ENCODE peak calls at places on chromosomes 3 and 15, in seven cellular contexts. N is fibroblast of lung, L is lower lobe of right lung, E is sigmoid colon, X is uterus, A is cardiac muscle cell, Q is AG04450. C is an unnamed sample. For H3K27me3, the result is how much of the 10 kb centered on the place peaks cover.

GRCh38 chr3:171065732-171066131 is 39.2 kb upstream of the SLC2A2 start:
- DNase-seq in A (no peak), Q (no peak), E (no peak), L (no peak), N (peak), X (no peak), C (no peak)

GRCh38 chr3:114327665-114328064 is 33.8 kb downstream of the TIGIT start:
- DNase-seq in E (no peak), N (no peak), X (no peak), L (no peak), Q (no peak), A (no peak), C (no peak)

GRCh38 chr15:60538129-60538528 is 59.2 kb upstream of the ICE2 start:
- DNase-seq in N (no peak), Q (no peak), L (no peak), X (no peak), A (no peak), E (no peak), C (no peak)

GRCh38 chr3:124557433-124558232 is 172.6 kb upstream of the UMPS start:
- DNase-seq in E (no peak), N (peak), X (peak), Q (peak), A (no peak), L (no peak), C (no peak)

GRCh38 chr3:117892431-117892841 is 1142.2 kb downstream of the IGSF11 start:
- DNase-seq in L (no peak), X (no peak), A (no peak), Q (no peak), E (no peak), N (peak), C (no peak)

GRCh38 chr3:128745742-128746141 is 19.8 kb downstream of the RAB7A start:
- DNase-seq in E (no peak), L (no peak), N (no peak), X (no peak), A (no peak), Q (no peak), C (no peak)

GRCh38 chr3:86990734-86991481 is at the start of gene VGLL3:
- DNase-seq in E (peak), Q (peak), L (peak), X (peak), A (peak), N (peak), C (peak)

GRCh38 chr15:65371976-65372786 is 5.6 kb downstream of the IGDCC3 start:
- DNase-seq in Q (no peak), N (no peak), X (no peak), A (no peak), L (no peak), E (no peak), C (no peak)

GRCh38 chr15:96565266-96565665 is 234.8 kb downstream of the NR2F2 start:
- DNase-seq in N (no peak), E (no peak), X (no peak), Q (no peak), A (no peak), L (no peak), C (no peak)

GRCh38 chr3:197186887-197187588 is 111.4 kb downstream of the DLG1 start:
- DNase-seq in E (no peak), N (peak), L (no peak), X (peak), A (peak), Q (peak), C (no peak)

GRCh38 chr15:36294359-36294758 is 285.1 kb upstream of the CDIN1 start:
- DNase-seq in X (no peak), E (no peak), N (peak), A (peak), L (no peak), Q (no peak), C (no peak)

GRCh38 chr3:184577546-184577945 is 16.0 kb downstream of the EPHB3 start:
- DNase-seq in N (no peak), A (no peak), E (no peak), Q (no peak), X (no peak), L (no peak), C (no peak)

GRCh38 chr3:116067275-116067674 is 378.0 kb downstream of the LSAMP start:
- DNase-seq in Q (no peak), N (no peak), E (no peak), L (no peak), A (no peak), X (no peak), C (no peak)

GRCh38 chr15:35127717-35128116 is 42.6 kb upstream of the NANOGP8 start:
- DNase-seq in E (no peak), X (no peak), L (no peak), N (no peak), Q (no peak), A (no peak), C (no peak)

GRCh38 chr15:63044077-63044644 is 1.6 kb downstream of the TPM1 start:
- DNase-seq in Q (no peak), N (no peak), X (no peak), E (no peak), L (no peak), A (peak), C (no peak)

GRCh38 chr3:126476976-126477330 is 1.3 kb upstream of the ZXDC start:
- DNase-seq in N (no peak), X (no peak), A (peak), E (no peak), Q (no peak), L (no peak), C (no peak)

GRCh38 chr3:194322701-194323174 is 28.4 kb downstream of the CPN2 start:
- DNase-seq in N (peak), E (no peak), Q (no peak), A (no peak), X (no peak), L (no peak), C (no peak)

GRCh38 chr3:37475435-37475834 is 301.1 kb upstream of the LRRFIP2 start:
- DNase-seq in N (no peak), A (no peak), Q (no peak), E (no peak), X (no peak), L (no peak), C (no peak)

GRCh38 chr3:193665370-193665989 is 72.5 kb downstream of the OPA1 start:
- DNase-seq in X (no peak), L (no peak), A (peak), E (no peak), N (peak), Q (peak), C (no peak)

GRCh38 chr3:12351145-12351544 is 62.3 kb downstream of the PPARG start:
- DNase-seq in Q (no peak), L (no peak), E (peak), N (no peak), A (no peak), X (no peak), C (no peak)

GRCh38 chr3:64224826-64225606 is at the start of gene PRICKLE2:
- DNase-seq in Q (peak), A (peak), X (peak), E (peak), L (peak), N (peak), C (peak)

GRCh38 chr3:15345051-15345607 is 12.7 kb upstream of the SH3BP5 start:
- DNase-seq in A (no peak), Q (no peak), N (no peak), L (no peak), X (no peak), E (no peak), C (no peak)

GRCh38 chr3:66038726-66039589 is at the start of gene MAGI1:
- DNase-seq in N (peak), A (peak), L (peak), Q (peak), E (peak), X (peak), C (peak)

GRCh38 chr3:148178508-148178907 is 519.2 kb upstream of the AGTR1 start:
- DNase-seq in Q (no peak), A (no peak), N (peak), E (no peak), X (no peak), L (no peak), C (no peak)

GRCh38 chr15:66502491-66502890 is 2.2 kb downstream of the RPL4 start:
- DNase-seq in X (no peak), A (no peak), Q (no peak), L (no peak), N (no peak), E (no peak), C (no peak)

GRCh38 chr3:102193255-102193654 is 241.6 kb upstream of the ZPLD1 start:
- DNase-seq in E (no peak), Q (no peak), X (no peak), A (no peak), L (no peak), N (no peak), C (no peak)

GRCh38 chr3:37892917-37893595 is 31.4 kb downstream of the CTDSPL start:
- DNase-seq in E (peak), Q (no peak), N (no peak), A (peak), L (peak), X (peak), C (peak)

GRCh38 chr3:172622916-172623700 is 87.8 kb downstream of the NCEH1 start:
- DNase-seq in N (peak), L (no peak), A (peak), Q (no peak), E (no peak), X (peak), C (peak)

GRCh38 chr3:46662771-46663551 is 30.5 kb downstream of the ALS2CL start:
- DNase-seq in X (peak), E (peak), L (peak), N (peak), A (peak), Q (no peak), C (peak)

GRCh38 chr3:18505056-18505455 is 79.9 kb upstream of the SATB1 start:
- DNase-seq in A (no peak), N (no peak), X (no peak), E (no peak), L (no peak), Q (no peak), C (no peak)

GRCh38 chr3:5078151-5078550 is 43.9 kb upstream of the ARL8B start:
- DNase-seq in A (no peak), X (no peak), E (peak), Q (peak), L (no peak), N (peak), C (no peak)

GRCh38 chr3:146854523-146854922 is 249.4 kb upstream of the PLSCR5 start:
- DNase-seq in N (no peak), L (no peak), A (no peak), X (no peak), Q (no peak), E (no peak), C (no peak)
- H3K27me3 ChIP-seq in N (under half), L (under half), A (under half), X (under half), Q (under half), E (under half), C (under half)

GRCh38 chr3:100972867-100973266 is 20.4 kb downstream of the ABI3BP start:
- DNase-seq in X (no peak), A (no peak), L (no peak), Q (no peak), E (no peak), N (peak), C (no peak)
- TF ChIP-seq CTCF in X (no peak), A (no peak), L (no peak), Q (no peak), E (no peak), N (no peak), C (no peak)

GRCh38 chr3:10933958-10934481 is 58.5 kb upstream of the SLC6A1 start:
- DNase-seq in X (no peak), Q (peak), A (no peak), L (peak), E (peak), N (peak), C (no peak)
- H3K27me3 ChIP-seq in X (under half), Q (under half), A (under half), L (under half), E (under half), N (under half), C (under half)

DNA sequence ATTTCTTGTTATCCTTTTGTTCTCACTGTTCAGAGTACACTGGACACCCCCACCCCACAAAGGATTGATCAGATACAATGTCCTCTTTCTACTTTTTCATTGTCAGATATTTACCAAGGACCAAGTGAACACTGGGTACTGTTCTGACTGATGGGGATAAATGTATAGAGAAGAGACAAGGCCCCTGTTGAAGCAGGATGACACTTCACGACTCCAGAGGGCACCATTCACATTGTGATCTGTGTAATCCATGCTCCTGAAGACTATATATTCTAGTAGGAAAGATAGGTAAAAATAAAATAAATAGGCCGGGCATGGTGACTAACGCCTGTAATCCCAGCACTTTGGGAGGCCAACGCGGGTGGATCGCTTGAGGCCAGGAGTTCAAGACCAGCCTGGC is 7.2 kb upstream of the CRYGS start:
- DNase-seq in Q (no peak), N (no peak), E (no peak), X (no peak), A (no peak), L (no peak), C (no peak)
- TF ChIP-seq CTCF in Q (no peak), N (no peak), E (no peak), X (no peak), A (no peak), L (no peak), C (no peak)

DNA sequence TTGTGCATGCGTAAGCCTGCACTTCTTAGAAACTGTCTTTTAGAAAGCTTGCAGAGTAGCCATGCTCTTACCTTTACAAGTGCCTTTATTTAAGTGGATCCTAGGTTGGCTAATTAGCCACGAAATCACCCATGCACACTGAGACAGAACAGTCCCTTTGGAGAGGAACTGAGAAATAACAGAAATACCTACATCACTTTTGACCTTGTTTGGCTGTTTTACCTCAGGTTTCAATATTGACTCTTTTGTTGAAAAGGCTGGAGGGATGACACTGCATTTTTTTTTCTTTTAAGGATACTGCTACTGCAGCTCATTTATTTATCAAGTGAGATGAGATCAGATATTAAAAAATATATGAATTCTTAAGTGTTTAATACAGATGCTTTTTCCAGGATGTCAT is 155.6 kb upstream of the GOLIM4 start:
- DNase-seq in Q (no peak), A (peak), L (no peak), N (no peak), E (no peak), X (no peak), C (no peak)
- H3K27me3 ChIP-seq in Q (under half), A (under half), L (under half), N (under half), E (under half), X (under half), C (under half)

GRCh38 chr15:29942144-29942543 is 119.9 kb upstream of the TJP1 start:
- DNase-seq in Q (no peak), L (no peak), N (no peak), E (no peak), A (peak), X (no peak), C (no peak)
- TF ChIP-seq CTCF in Q (peak), L (peak), N (peak), E (no peak), A (peak), X (peak), C (peak)

GRCh38 chr3:51954120-51954519 is 1.1 kb upstream of the GPR62 start:
- DNase-seq in E (no peak), L (no peak), X (no peak), A (no peak), N (no peak), Q (no peak), C (no peak)
- H3K27me3 ChIP-seq in E (under half), L (under half), X (under half), A (under half), N (under half), Q (under half), C (under half)

DNA sequence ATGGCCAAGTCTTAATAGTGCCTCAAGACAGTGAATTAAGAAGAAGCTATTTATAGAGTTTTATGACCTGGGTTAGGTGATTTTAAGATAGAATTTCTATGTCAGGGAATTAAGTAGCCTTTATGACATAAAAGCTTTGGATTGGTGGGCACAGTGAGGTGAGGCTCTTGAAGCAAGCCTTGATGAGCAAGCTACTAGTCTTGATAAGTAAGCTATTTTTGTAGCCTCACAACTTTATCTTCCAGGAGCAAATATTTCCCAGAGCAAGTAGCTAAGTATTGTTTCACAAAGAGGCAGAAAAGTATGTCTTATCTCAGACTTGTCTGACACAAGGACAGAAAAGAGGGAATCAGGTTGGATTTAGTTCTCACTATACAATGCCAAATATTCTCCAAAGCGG is 491.7 kb upstream of the RASGRP1 start:
- DNase-seq in X (no peak), E (no peak), N (peak), Q (no peak), A (peak), L (no peak), C (no peak)
- TF ChIP-seq CTCF in X (no peak), E (no peak), N (no peak), Q (no peak), A (no peak), L (no peak), C (no peak)